ENCODE peak calls at places on chromosomes 5 and 9, in seven cellular contexts. B, S, K, I, F, R and Y are unnamed samples.
A peak's percentile ranks its signal among the peaks of the same experiment; 100 is the strongest.

GRCh38 chr9:77384406-77384805 is 207.1 kb downstream of the VPS13A start:
- DNase-seq in B (no peak), S (no peak), K (no peak), I (no peak), F (no peak), R (no peak), Y (no peak)

GRCh38 chr5:144583493-144584154 is 413.0 kb downstream of the KCTD16 start:
- DNase-seq in B (no peak), S (no peak), K (no peak), I (no peak), F (no peak), R (peak; percentile 59), Y (no peak)

GRCh38 chr9:131011274-131012022 is 2.5 kb downstream of the LAMC3 start:
- DNase-seq in B (no peak), S (no peak), K (no peak), I (no peak), F (no peak), R (no peak), Y (no peak)

GRCh38 chr5:118653926-118654325 is 334.4 kb downstream of the DTWD2 start:
- DNase-seq in B (no peak), S (no peak), K (no peak), I (no peak), F (no peak), R (no peak), Y (no peak)

GRCh38 chr5:169696621-169697517 is 59.8 kb downstream of the DOCK2 start:
- DNase-seq in B (no peak), S (no peak), K (no peak), I (no peak), F (no peak), R (no peak), Y (no peak)

GRCh38 chr5:178293400-178293799 is 60.8 kb upstream of the PHYKPL start:
- DNase-seq in B (no peak), S (no peak), K (no peak), I (no peak), F (no peak), R (no peak), Y (no peak)

GRCh38 chr5:73028991-73029540 is 73.2 kb downstream of the FCHO2 start:
- DNase-seq in B (no peak), S (peak; percentile 16), K (no peak), I (no peak), F (no peak), R (no peak), Y (no peak)

GRCh38 chr9:35813434-35814105 is 1.3 kb downstream of the HINT2 start:
- DNase-seq in B (no peak), S (no peak), K (no peak), I (no peak), F (no peak), R (no peak), Y (no peak)

GRCh38 chr5:83665631-83666030 is 55.0 kb downstream of the HAPLN1 start:
- DNase-seq in B (no peak), S (no peak), K (no peak), I (no peak), F (no peak), R (no peak), Y (no peak)